ENCODE peak calls at places on chromosomes 1 and 21, in five cellular contexts. T is keratinocyte; Y is heart left ventricle; R is NCI-H1417 treated with DMSO at 0.1 percent for 48 hours; U is stimulated activated CD4-positive, alpha-beta T cell treated with anti-CD3 and anti-CD28 coated beads, Interleukin-2, amount 100 ng/mL, for 48 hours. S is an unnamed sample.

GRCh38 chr1:201399018-201399351 is at the start of gene LAD1:
- DNase-seq in T (no peak), Y (no peak), R (no peak), U (no peak), S (no peak)

GRCh38 chr21:25421327-25422028 is 185.8 kb downstream of the MRPL39 start:
- DNase-seq in T (no peak), Y (no peak), R (no peak), U (peak; percentile 52), S (peak; percentile 44)

GRCh38 chr1:153348511-153349362 is at the start of gene PGLYRP4:
- DNase-seq in T (no peak), Y (no peak), R (no peak), U (no peak), S (peak; percentile 58)

GRCh38 chr21:28801906-28802305 is 190.8 kb downstream of the LTN1 start:
- DNase-seq in T (no peak), Y (no peak), R (no peak), U (no peak), S (no peak)

GRCh38 chr21:35113064-35113463 is 64.0 kb upstream of the RUNX1 start:
- DNase-seq in T (no peak), Y (no peak), R (no peak), U (no peak), S (no peak)

GRCh38 chr21:45299026-45299863 is 11.6 kb upstream of the POFUT2 start:
- DNase-seq in T (no peak), Y (peak; percentile 82), R (no peak), U (no peak), S (no peak)

GRCh38 chr21:32499249-32500055 is 85.9 kb downstream of the TCP10L start:
- DNase-seq in T (no peak), Y (peak; percentile 74), R (no peak), U (no peak), S (no peak)

GRCh38 chr1:42926235-42926869 is 32.3 kb downstream of the SLC2A1 start:
- DNase-seq in T (no peak), Y (no peak), R (no peak), U (no peak), S (no peak)

GRCh38 chr1:170196490-170196889 is 50.7 kb downstream of the NTMT2 start:
- DNase-seq in T (no peak), Y (no peak), R (no peak), U (no peak), S (no peak)

GRCh38 chr1:201476670-201477344 is 7.8 kb upstream of the PHLDA3 start:
- DNase-seq in T (no peak), Y (no peak), R (no peak), U (no peak), S (no peak)

GRCh38 chr1:53416264-53416663 is 42.9 kb upstream of the DMRTB1 start:
- DNase-seq in T (no peak), Y (no peak), R (no peak), U (no peak), S (no peak)

GRCh38 chr1:196651637-196652215 is at the start of gene CFH:
- DNase-seq in T (no peak), Y (no peak), R (no peak), U (no peak), S (no peak)

GRCh38 chr21:43966946-43967512 is 45.1 kb upstream of the TRAPPC10 start:
- DNase-seq in T (no peak), Y (no peak), R (no peak), U (no peak), S (no peak)

GRCh38 chr1:187871177-187871576 is 1042.4 kb downstream of the PLA2G4A start:
- DNase-seq in T (no peak), Y (no peak), R (no peak), U (no peak), S (no peak)

S was measured in H9.